ENCODE peak calls at places on chromosomes 6 and 20, in four cellular contexts. B is colonic mucosa, C is brain microvascular endothelial cell, Q is SJSA1. H is an unnamed sample. For H3K27me3, the result is how much of the 10 kb centered on the place peaks cover.

GRCh38 chr6:131042664-131043063 is 20.4 kb downstream of the EPB41L2 start:
- DNase-seq in B (no peak), C (no peak), Q (no peak), H (no peak)

GRCh38 chr6:116695398-116695797 is 14.4 kb downstream of the KPNA5 start:
- DNase-seq in B (no peak), C (no peak), Q (no peak), H (no peak)

GRCh38 chr6:159257846-159258245 is 88.6 kb downstream of the FNDC1 start:
- DNase-seq in B (no peak), C (no peak), Q (no peak), H (no peak)

GRCh38 chr6:157033428-157034140 is 256.4 kb downstream of the ARID1B start:
- DNase-seq in B (no peak), C (no peak), Q (no peak), H (no peak)

GRCh38 chr6:157548635-157549467 is 167.9 kb downstream of the ZDHHC14 start:
- DNase-seq in B (no peak), C (no peak), Q (peak), H (no peak)

GRCh38 chr6:54737247-54737646 is 109.3 kb upstream of the FAM83B start:
- DNase-seq in B (no peak), C (no peak), Q (no peak), H (no peak)

GRCh38 chr20:2373098-2373497 is 7.6 kb upstream of the TGM6 start:
- DNase-seq in B (no peak), C (no peak), Q (no peak), H (no peak)

GRCh38 chr20:33124261-33124660 is 43.7 kb upstream of the BPIFA2 start:
- DNase-seq in B (no peak), C (no peak), Q (no peak), H (no peak)

GRCh38 chr6:168124921-168125320 is 45.9 kb upstream of the FRMD1 start:
- DNase-seq in B (peak), C (no peak), Q (peak), H (no peak)

GRCh38 chr20:31967830-31968249 is at the start of gene XKR7:
- DNase-seq in B (no peak), C (no peak), Q (no peak), H (no peak)

GRCh38 chr20:50052952-50053789 is 59.8 kb downstream of the UBE2V1 start:
- DNase-seq in B (no peak), C (no peak), Q (peak), H (no peak)

GRCh38 chr20:38617011-38617829 is 15.6 kb downstream of the ARHGAP40 start:
- DNase-seq in B (no peak), C (peak), Q (no peak), H (no peak)
- H3K27me3 ChIP-seq in B (under half), C (under half), Q (under half), H (under half)

DNA sequence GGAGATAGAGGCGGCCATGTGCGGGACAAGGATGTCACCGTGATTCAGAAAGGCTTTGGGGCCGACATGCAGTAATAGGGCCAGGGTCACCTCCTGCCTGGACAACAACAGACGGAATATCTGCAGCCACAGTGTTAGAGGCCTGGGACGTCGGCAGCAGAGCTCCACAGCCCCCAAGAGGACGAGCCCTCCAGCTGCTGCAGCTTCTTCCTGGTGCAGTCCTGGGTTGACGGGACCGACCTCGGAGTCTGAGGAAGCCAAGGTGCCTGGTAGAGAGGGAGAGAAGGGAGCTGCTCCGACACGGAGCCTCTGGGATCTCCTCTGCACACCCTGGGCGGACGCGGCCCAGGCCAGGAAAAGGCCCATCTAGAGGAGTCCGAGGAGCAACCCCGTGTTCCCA is 23.2 kb upstream of the CHRNA4 start:
- DNase-seq in B (no peak), C (no peak), Q (no peak), H (no peak)
- H3K27me3 ChIP-seq in B (under half), C (under half), Q (under half), H (under half)

GRCh38 chr6:1396952-1397868 is 7.8 kb downstream of the FOXF2 start:
- DNase-seq in B (peak), C (peak), Q (peak), H (peak)
- H3K27me3 ChIP-seq in B (under half), C (under half), Q (under half), H (under half)

GRCh38 chr6:166240889-166241288 is 67.3 kb downstream of the PRR18 start:
- DNase-seq in B (no peak), C (no peak), Q (no peak), H (no peak)

GRCh38 chr6:166236586-166236985 is 68.9 kb upstream of the TBXT start:
- DNase-seq in B (no peak), C (no peak), Q (no peak), H (no peak)

GRCh38 chr6:166237611-166238010 is 70.0 kb upstream of the TBXT start:
- DNase-seq in B (no peak), C (no peak), Q (no peak), H (no peak)

DNA sequence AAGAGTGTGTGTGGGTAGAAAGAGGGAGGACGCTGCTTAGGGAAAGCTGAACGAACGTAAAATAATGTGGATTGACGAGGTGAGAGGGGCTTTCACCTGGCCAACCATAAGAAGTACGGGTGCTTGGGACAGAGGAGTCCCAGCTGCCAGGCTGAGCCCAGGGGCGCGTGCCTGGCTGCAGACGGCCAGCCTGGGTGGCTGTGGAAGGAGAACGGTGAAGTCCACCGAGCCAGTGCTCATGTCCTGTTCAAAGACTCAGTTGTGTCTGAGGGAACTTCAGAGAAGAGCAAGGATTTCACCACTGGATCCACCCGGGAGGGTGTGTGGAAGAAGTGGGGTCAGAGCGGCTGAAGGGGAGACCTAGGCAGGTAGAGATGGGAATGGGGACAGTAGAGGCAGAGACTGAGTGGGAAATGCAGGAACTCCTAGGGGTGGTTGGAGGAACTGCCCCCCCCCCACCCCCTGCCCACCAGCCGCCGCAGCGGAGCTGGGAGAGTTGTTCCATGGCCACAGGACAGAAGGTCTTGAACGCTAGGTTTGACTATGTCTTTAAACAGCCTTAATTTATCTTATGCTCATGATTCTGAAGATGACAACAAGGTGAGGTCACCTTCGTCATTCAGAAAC is 68.1 kb upstream of the TBXT start:
- DNase-seq in B (no peak), C (no peak), Q (no peak), H (no peak)
- H3K27me3 ChIP-seq in B (under half), C (under half), Q (under half), H (under half)

GRCh38 chr20:62760536-62761057 is 35.7 kb upstream of the MRGBP start:
- DNase-seq in B (no peak), C (no peak), Q (no peak), H (no peak)
- H3K27me3 ChIP-seq in B (under half), C (under half), Q (under half), H (under half)

GRCh38 chr20:1240549-1240948 is 14.7 kb downstream of the RAD21L1 start:
- DNase-seq in B (no peak), C (no peak), Q (no peak), H (no peak)
- H3K27me3 ChIP-seq in B (under half), C (under half), Q (under half), H (under half)

DNA sequence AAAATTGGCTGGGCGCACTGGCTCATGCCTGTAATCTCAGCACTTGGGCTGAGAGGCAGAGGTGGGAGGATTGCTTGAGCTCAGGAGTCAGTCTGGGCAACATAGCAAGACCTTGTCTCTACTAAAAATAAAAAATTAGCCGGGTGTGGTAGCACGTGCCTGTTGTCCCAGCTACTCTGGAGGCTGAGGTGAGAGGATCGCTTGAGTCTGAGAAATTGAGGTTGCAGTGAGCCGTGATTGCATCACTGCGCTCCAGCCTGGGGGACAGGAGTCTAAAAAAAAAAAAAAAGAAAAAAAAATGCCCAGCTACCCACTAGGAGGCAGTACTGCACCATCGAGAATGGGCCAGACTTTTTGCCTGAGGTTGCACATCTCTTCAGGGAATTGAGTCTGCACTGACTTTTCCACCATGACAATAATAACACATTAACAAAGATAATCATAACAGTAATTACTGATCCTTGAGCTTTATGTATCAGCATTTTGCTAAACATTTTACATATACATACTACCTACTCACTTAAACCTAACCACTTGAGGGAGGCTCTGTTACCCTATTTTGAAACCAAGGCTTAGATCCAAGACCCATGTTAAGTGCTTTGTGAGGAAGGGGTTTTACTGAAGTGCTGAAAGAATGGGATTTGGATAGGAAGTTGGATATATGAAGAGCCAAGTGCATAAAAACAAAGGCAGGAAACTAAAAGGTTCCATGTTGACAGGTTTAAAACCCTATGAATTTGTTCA is 21.0 kb downstream of the SRSF3 start:
- DNase-seq in B (peak), C (no peak), Q (no peak), H (no peak)
- H3K27me3 ChIP-seq in B (under half), C (under half), Q (under half), H (under half)

DNA sequence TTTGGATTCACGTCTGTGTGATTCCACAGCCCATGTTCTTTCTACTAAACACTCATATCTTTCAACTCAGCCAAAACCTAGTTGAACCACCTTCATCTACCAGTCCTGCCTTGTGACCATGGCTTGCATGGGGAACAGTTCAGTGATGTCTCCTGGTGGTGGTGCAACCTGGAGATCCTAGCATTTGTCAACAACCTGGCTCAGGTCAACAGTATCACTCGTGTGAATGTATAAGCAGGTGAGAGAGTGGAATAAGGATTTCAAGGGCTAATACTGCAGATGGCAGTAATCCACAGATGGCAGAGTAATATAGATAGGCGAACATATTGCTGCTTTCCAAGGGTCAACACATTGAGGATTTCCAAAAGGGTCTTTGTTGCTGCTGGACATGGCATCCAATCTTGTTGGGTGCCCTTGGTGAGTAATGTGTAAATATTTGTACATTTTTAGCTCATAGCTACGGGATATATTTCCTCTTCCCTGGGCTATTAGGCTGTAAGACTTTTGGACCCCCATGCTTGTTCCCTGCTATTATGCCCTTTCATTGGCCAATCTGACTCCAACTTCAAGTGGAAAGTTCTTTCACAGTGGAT is 13.4 kb downstream of the PBOV1 start:
- DNase-seq in B (no peak), C (no peak), Q (no peak), H (no peak)
- H3K27me3 ChIP-seq in B (under half), C (under half), Q (under half), H (under half)

DNA sequence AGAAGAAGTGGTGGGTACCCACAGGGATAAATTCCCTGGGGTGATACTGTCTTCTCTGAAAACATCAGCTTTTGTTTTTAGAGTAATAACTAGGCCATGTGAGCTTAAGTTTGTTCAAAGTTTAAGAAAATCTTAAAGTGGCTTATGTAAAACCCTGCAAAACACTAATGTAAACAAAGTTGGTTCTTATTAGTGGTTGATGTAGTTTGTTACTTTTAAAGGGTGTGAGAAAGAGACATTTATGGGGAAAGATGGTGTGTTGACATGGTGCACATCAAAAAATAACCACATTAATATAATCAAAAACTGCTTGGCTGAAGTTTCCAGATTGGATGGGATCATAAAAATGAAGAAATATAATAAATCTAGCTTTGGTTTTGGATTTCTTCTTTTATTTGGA is 119.9 kb downstream of the LAMP5 start:
- DNase-seq in B (no peak), C (no peak), Q (no peak), H (no peak)
- H3K27me3 ChIP-seq in B (under half), C (under half), Q (under half), H (under half)